ENCODE peak calls at places on chromosome 6, in six cellular contexts. One of them, this sample, is unnamed.

GRCh38 chr6:599946-600448 is 56.9 kb downstream of the HUS1B start:
- DNase-seq in WTC11: no peak
- DNase-seq in CD8-positive, alpha-beta T cell: no peak
- DNase-seq in GM12878: no peak
- DNase-seq in uterus: no peak
- DNase-seq in vagina: no peak
- DNase-seq in this sample: no peak

GRCh38 chr6:111764238-111765182 is 108.7 kb downstream of the FYN start:
- DNase-seq in WTC11: no peak
- DNase-seq in CD8-positive, alpha-beta T cell: peak
- DNase-seq in GM12878: peak
- DNase-seq in uterus: no peak
- DNase-seq in vagina: no peak
- DNase-seq in this sample: no peak

GRCh38 chr6:46863791-46864190 is 57.9 kb downstream of the ADGRF5 start:
- DNase-seq in WTC11: no peak
- DNase-seq in CD8-positive, alpha-beta T cell: no peak
- DNase-seq in GM12878: no peak
- DNase-seq in uterus: no peak
- DNase-seq in vagina: no peak
- DNase-seq in this sample: no peak

GRCh38 chr6:114304304-114304887 is 38.4 kb downstream of the HS3ST5 start:
- DNase-seq in WTC11: no peak
- DNase-seq in CD8-positive, alpha-beta T cell: no peak
- DNase-seq in GM12878: no peak
- DNase-seq in uterus: no peak
- DNase-seq in vagina: no peak
- DNase-seq in this sample: no peak

GRCh38 chr6:43283514-43283901 is 14.6 kb upstream of the SLC22A7 start:
- DNase-seq in WTC11: no peak
- DNase-seq in CD8-positive, alpha-beta T cell: no peak
- DNase-seq in GM12878: no peak
- DNase-seq in uterus: no peak
- DNase-seq in vagina: no peak
- DNase-seq in this sample: no peak

GRCh38 chr6:66522864-66523263 is 815.8 kb upstream of the EYS start:
- DNase-seq in WTC11: no peak
- DNase-seq in CD8-positive, alpha-beta T cell: no peak
- DNase-seq in GM12878: no peak
- DNase-seq in uterus: no peak
- DNase-seq in vagina: no peak
- DNase-seq in this sample: no peak

GRCh38 chr6:63527658-63528514 is 44.4 kb upstream of the LOC128125822 start:
- DNase-seq in WTC11: no peak
- DNase-seq in CD8-positive, alpha-beta T cell: no peak
- DNase-seq in GM12878: no peak
- DNase-seq in uterus: peak
- DNase-seq in vagina: no peak
- DNase-seq in this sample: no peak

GRCh38 chr6:136410201-136411027 is 120.8 kb upstream of the BCLAF1 start:
- DNase-seq in WTC11: no peak
- DNase-seq in CD8-positive, alpha-beta T cell: no peak
- DNase-seq in GM12878: peak
- DNase-seq in uterus: no peak
- DNase-seq in vagina: no peak
- DNase-seq in this sample: no peak

GRCh38 chr6:143806282-143807102 is 36.6 kb upstream of the LTV1 start:
- DNase-seq in WTC11: no peak
- DNase-seq in CD8-positive, alpha-beta T cell: no peak
- DNase-seq in GM12878: no peak
- DNase-seq in uterus: no peak
- DNase-seq in vagina: no peak
- DNase-seq in this sample: no peak

GRCh38 chr6:104161960-104162669 is 697.6 kb downstream of the HACE1 start:
- DNase-seq in WTC11: no peak
- DNase-seq in CD8-positive, alpha-beta T cell: no peak
- DNase-seq in GM12878: no peak
- DNase-seq in uterus: no peak
- DNase-seq in vagina: no peak
- DNase-seq in this sample: no peak

GRCh38 chr6:111952821-111953535 is 79.7 kb upstream of the FYN start:
- DNase-seq in WTC11: no peak
- DNase-seq in CD8-positive, alpha-beta T cell: no peak
- DNase-seq in GM12878: no peak
- DNase-seq in uterus: peak
- DNase-seq in vagina: no peak
- DNase-seq in this sample: no peak

GRCh38 chr6:138410048-138410735 is 6.2 kb downstream of the HEBP2 start:
- DNase-seq in WTC11: no peak
- DNase-seq in CD8-positive, alpha-beta T cell: no peak
- DNase-seq in GM12878: no peak
- DNase-seq in uterus: peak
- DNase-seq in vagina: no peak
- DNase-seq in this sample: no peak

GRCh38 chr6:125533710-125534397 is 215.6 kb upstream of the HEY2 start:
- DNase-seq in WTC11: peak
- DNase-seq in CD8-positive, alpha-beta T cell: no peak
- DNase-seq in GM12878: no peak
- DNase-seq in uterus: no peak
- DNase-seq in vagina: no peak
- DNase-seq in this sample: no peak

GRCh38 chr6:43900560-43901329 is 130.7 kb downstream of the VEGFA start:
- DNase-seq in WTC11: no peak
- DNase-seq in CD8-positive, alpha-beta T cell: no peak
- DNase-seq in GM12878: no peak
- DNase-seq in uterus: no peak
- DNase-seq in vagina: no peak
- DNase-seq in this sample: no peak

GRCh38 chr6:119348308-119349040 is 1.1 kb downstream of the MAN1A1 start:
- DNase-seq in WTC11: peak
- DNase-seq in CD8-positive, alpha-beta T cell: peak
- DNase-seq in GM12878: no peak
- DNase-seq in uterus: peak
- DNase-seq in vagina: no peak
- DNase-seq in this sample: peak

GRCh38 chr6:119349341-119350201 is at the start of gene MAN1A1:
- DNase-seq in WTC11: peak
- DNase-seq in CD8-positive, alpha-beta T cell: peak
- DNase-seq in GM12878: no peak
- DNase-seq in uterus: peak
- DNase-seq in vagina: peak
- DNase-seq in this sample: peak

GRCh38 chr6:119350202-119351004 is 842 bp upstream of the MAN1A1 start:
- DNase-seq in WTC11: no peak
- DNase-seq in CD8-positive, alpha-beta T cell: peak
- DNase-seq in GM12878: no peak
- DNase-seq in uterus: no peak
- DNase-seq in vagina: peak
- DNase-seq in this sample: no peak

GRCh38 chr6:119349041-119349340 is 570 bp downstream of the MAN1A1 start:
- DNase-seq in WTC11: peak
- DNase-seq in CD8-positive, alpha-beta T cell: no peak
- DNase-seq in GM12878: no peak
- DNase-seq in uterus: no peak
- DNase-seq in vagina: no peak
- DNase-seq in this sample: no peak

DNA sequence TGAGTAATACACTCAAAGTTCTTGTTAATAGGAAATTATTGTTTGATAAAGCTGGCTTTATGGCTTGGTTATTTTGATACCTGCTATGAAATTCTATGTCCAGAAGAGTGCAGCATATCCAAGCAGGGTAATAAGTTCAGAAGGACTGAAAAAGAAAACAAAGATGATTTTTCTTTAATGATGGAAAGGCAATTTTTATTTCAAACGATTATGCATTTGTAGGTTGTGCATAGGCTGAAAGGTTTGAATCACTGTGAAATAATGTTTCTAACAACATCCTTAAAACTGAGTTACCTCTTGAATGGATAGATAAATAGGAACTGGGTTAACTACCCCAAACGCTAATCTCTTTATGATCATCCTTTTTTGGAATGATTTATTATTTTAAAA is 1.4 kb upstream of the MAN1A1 start:
- DNase-seq in WTC11: no peak
- DNase-seq in CD8-positive, alpha-beta T cell: no peak
- DNase-seq in GM12878: no peak
- DNase-seq in uterus: no peak
- DNase-seq in vagina: no peak
- DNase-seq in this sample: no peak
- TF ChIP-seq CTCF in WTC11: no peak
- TF ChIP-seq CTCF in CD8-positive, alpha-beta T cell: peak
- TF ChIP-seq CTCF in GM12878: peak
- TF ChIP-seq CTCF in uterus: peak
- TF ChIP-seq CTCF in vagina: no peak
- TF ChIP-seq CTCF in this sample: no peak

DNA sequence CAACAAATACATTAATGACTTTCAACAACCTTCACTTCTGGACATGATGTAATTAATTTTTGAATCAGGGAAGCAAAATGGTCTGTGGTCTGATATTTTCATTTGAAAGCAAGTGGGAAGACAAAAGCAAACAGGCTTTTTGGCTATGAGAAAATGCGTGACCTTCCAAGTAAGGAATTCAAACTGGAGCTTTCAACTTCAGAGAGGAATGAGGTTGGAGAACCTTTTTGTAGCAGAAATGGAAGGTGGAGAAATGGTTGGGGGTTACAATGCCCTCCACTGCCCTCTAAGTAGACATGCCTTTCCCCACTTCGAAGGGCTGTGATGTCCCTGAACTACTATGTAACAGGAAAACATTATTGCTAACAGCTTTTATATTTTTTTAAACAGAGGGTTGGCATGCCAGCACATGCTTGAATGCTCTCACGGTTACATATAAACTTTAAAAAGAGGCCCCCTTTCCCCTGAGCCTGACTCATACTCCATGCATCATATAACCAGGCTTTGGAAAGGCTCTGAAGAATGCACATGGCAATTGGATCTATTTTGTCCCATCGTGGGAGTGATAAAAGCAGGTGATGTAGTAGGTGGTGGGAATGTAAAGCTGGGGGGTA is 203.7 kb upstream of the CITED2 start:
- DNase-seq in WTC11: no peak
- DNase-seq in CD8-positive, alpha-beta T cell: no peak
- DNase-seq in GM12878: no peak
- DNase-seq in uterus: no peak
- DNase-seq in vagina: no peak
- DNase-seq in this sample: no peak
- TF ChIP-seq CTCF in WTC11: no peak
- TF ChIP-seq CTCF in CD8-positive, alpha-beta T cell: no peak
- TF ChIP-seq CTCF in GM12878: no peak
- TF ChIP-seq CTCF in uterus: no peak
- TF ChIP-seq CTCF in vagina: no peak
- TF ChIP-seq CTCF in this sample: no peak

DNA sequence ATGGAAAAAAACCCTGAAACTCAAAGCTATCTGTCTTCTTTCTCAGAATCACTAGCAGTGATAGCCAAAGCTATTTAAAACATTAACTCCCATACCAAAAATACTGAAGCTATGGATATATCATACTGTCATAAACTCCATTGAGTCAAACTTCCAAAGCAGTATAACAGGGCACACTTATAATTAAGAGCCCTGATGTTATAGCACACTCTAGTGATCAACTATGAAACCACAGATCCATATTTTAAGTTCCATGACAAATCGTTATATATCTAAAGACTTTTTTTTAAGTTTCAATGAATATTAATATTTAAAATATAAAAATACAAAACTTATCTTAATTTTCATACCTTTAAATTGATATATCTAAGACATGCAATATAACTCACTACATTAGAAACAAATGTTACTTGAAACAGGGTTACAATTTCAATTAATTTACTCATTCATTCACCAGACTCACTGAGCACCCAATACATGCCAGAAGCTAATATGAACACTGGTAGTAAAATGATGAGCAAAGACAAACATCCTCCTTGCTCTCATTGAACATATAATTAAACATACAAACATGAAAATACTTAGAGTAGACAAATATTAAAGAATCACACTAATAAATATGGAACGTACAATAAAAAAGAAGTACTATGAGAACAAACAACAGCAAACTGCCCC is 69.3 kb downstream of the IBTK start:
- DNase-seq in WTC11: no peak
- DNase-seq in CD8-positive, alpha-beta T cell: no peak
- DNase-seq in GM12878: no peak
- DNase-seq in uterus: no peak
- DNase-seq in vagina: no peak
- DNase-seq in this sample: no peak
- TF ChIP-seq CTCF in WTC11: no peak
- TF ChIP-seq CTCF in CD8-positive, alpha-beta T cell: no peak
- TF ChIP-seq CTCF in GM12878: no peak
- TF ChIP-seq CTCF in uterus: peak
- TF ChIP-seq CTCF in vagina: no peak
- TF ChIP-seq CTCF in this sample: no peak

GRCh38 chr6:11096109-11096508 is 2.5 kb downstream of the SMIM13 start:
- DNase-seq in WTC11: peak
- DNase-seq in CD8-positive, alpha-beta T cell: no peak
- DNase-seq in GM12878: no peak
- DNase-seq in uterus: no peak
- DNase-seq in vagina: no peak
- DNase-seq in this sample: no peak

GRCh38 chr6:11093065-11093590 is 506 bp upstream of the SMIM13 start:
- DNase-seq in WTC11: no peak
- DNase-seq in CD8-positive, alpha-beta T cell: no peak
- DNase-seq in GM12878: no peak
- DNase-seq in uterus: no peak
- DNase-seq in vagina: no peak
- DNase-seq in this sample: no peak

GRCh38 chr6:11092654-11093053 is 980 bp upstream of the SMIM13 start:
- DNase-seq in WTC11: no peak
- DNase-seq in CD8-positive, alpha-beta T cell: no peak
- DNase-seq in GM12878: no peak
- DNase-seq in uterus: no peak
- DNase-seq in vagina: no peak
- DNase-seq in this sample: no peak

GRCh38 chr6:11094411-11094851 is 797 bp downstream of the SMIM13 start:
- DNase-seq in WTC11: peak
- DNase-seq in CD8-positive, alpha-beta T cell: peak
- DNase-seq in GM12878: no peak
- DNase-seq in uterus: peak
- DNase-seq in vagina: no peak
- DNase-seq in this sample: peak

DNA sequence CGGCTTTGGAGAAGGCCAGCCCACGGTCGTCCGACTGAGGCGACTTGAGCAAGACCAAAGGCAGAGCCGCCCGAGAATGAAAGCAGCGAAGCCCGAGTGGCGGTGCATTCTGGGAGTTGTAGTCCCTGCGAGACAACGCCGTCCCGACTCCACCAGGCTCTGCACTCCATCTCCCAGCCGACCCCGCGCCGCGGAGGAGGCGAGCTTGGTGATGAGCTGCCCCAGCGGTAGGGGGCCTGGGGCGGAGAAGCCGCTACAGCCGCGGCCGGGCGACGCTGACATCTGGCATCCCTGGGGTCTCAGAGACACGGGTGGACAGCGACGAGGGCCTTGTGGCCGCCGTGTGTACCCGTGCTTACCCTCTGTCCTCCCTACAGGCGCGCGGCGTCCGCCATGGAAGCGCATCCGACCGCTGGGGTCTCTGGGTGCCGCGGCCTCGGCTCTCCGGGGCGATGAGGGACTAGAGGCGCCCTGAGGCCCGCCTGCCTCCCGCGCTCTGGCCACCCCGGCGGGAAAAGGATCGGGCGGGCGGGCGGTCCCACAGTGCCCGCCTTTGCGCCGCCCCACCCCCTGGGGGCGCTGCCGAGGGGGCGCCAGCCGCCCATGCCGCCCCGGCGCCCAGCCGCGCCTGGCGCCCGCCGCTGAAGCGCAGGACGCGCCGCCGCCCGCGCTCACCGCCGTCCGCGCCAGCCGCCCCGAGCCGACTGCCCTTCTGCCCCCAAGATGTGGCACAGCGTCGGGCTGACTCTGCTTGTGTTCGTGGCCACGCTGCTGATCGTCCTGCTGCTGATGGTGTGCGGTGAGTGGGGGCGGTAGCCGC is at the start of gene SMIM13:
- DNase-seq in WTC11: peak
- DNase-seq in CD8-positive, alpha-beta T cell: peak
- DNase-seq in GM12878: peak
- DNase-seq in uterus: peak
- DNase-seq in vagina: peak
- DNase-seq in this sample: peak
- TF ChIP-seq CTCF in WTC11: peak
- TF ChIP-seq CTCF in CD8-positive, alpha-beta T cell: peak
- TF ChIP-seq CTCF in GM12878: peak
- TF ChIP-seq CTCF in uterus: peak
- TF ChIP-seq CTCF in vagina: peak
- TF ChIP-seq CTCF in this sample: peak

This sample was measured in glutamatergic neuron.